ENCODE peak calls at places on chromosomes 13 and 19, in ten cellular contexts. V, X, F, L, U, S, K, I, B and Z are unnamed samples. For H3K4me1, the result is how much of the 10 kb centered on the place peaks cover.

GRCh38 chr19:48006762-48007161 is 12.3 kb downstream of the ELSPBP1 start:
- DNase-seq in B (no peak), I (no peak), K (no peak), L (peak), V (no peak), S (no peak), U (peak), X (no peak), F (no peak), Z (peak)

GRCh38 chr19:56637976-56638555 is 4.9 kb upstream of the SMIM17 start:
- DNase-seq in F (peak), S (peak), V (no peak), U (peak), I (peak), B (no peak), L (peak), X (no peak), K (peak), Z (peak)

GRCh38 chr19:7132054-7132453 is 62.6 kb downstream of the ZNF557 start:
- DNase-seq in B (no peak), L (no peak), V (no peak), U (no peak), I (no peak), F (no peak), S (no peak), K (no peak), X (no peak), Z (no peak)

GRCh38 chr13:30107536-30108136 is 199.7 kb downstream of the KATNAL1 start:
- DNase-seq in F (no peak), K (peak), X (no peak), V (no peak), B (no peak), S (peak), L (peak), U (no peak), I (no peak), Z (no peak)

GRCh38 chr19:13260883-13261653 is 110.9 kb downstream of the IER2 start:
- DNase-seq in K (peak), V (no peak), X (no peak), B (no peak), I (no peak), S (no peak), U (peak), F (peak), L (peak), Z (peak)

GRCh38 chr19:2461751-2462634 is 5.2 kb upstream of the LMNB2 start:
- DNase-seq in K (peak), X (no peak), U (peak), S (peak), I (peak), L (peak), B (no peak), F (peak), V (no peak), Z (no peak)

GRCh38 chr13:48733739-48734329 is 80.1 kb downstream of the CYSLTR2 start:
- DNase-seq in U (no peak), V (no peak), I (no peak), L (no peak), B (no peak), S (no peak), X (no peak), K (no peak), F (no peak), Z (no peak)

GRCh38 chr13:110759710-110760109 is 46.2 kb downstream of the ING1 start:
- DNase-seq in K (peak), B (no peak), X (no peak), V (no peak), U (no peak), F (no peak), I (no peak), S (no peak), L (peak), Z (no peak)

GRCh38 chr19:40165362-40165937 is 25.8 kb upstream of the MAP3K10 start:
- DNase-seq in V (no peak), X (peak), B (no peak), S (peak), U (peak), I (peak), L (peak), F (peak), K (no peak), Z (peak)

GRCh38 chr19:3679581-3679980 is 20.7 kb downstream of the PIP5K1C start:
- DNase-seq in L (no peak), V (no peak), F (no peak), S (no peak), B (no peak), U (no peak), X (no peak), I (no peak), K (no peak), Z (no peak)

GRCh38 chr13:30115257-30115600 is 192.1 kb downstream of the KATNAL1 start:
- DNase-seq in X (no peak), B (no peak), L (no peak), U (no peak), S (no peak), K (no peak), V (no peak), I (no peak), F (no peak), Z (no peak)

GRCh38 chr19:16678498-16678897 is 17.6 kb downstream of the TMEM38A start:
- DNase-seq in X (no peak), V (no peak), U (no peak), K (no peak), F (no peak), S (no peak), B (no peak), L (no peak), I (no peak), Z (no peak)

GRCh38 chr19:38709119-38709518 is 35.2 kb downstream of the CAPN12 start:
- DNase-seq in L (no peak), K (no peak), I (no peak), U (no peak), X (no peak), B (no peak), S (no peak), F (no peak), V (no peak), Z (no peak)
- H3K27ac ChIP-seq in L (peak), K (no peak), I (no peak), U (no peak), X (no peak), B (peak), S (no peak), F (peak), V (peak), Z (no peak)

DNA sequence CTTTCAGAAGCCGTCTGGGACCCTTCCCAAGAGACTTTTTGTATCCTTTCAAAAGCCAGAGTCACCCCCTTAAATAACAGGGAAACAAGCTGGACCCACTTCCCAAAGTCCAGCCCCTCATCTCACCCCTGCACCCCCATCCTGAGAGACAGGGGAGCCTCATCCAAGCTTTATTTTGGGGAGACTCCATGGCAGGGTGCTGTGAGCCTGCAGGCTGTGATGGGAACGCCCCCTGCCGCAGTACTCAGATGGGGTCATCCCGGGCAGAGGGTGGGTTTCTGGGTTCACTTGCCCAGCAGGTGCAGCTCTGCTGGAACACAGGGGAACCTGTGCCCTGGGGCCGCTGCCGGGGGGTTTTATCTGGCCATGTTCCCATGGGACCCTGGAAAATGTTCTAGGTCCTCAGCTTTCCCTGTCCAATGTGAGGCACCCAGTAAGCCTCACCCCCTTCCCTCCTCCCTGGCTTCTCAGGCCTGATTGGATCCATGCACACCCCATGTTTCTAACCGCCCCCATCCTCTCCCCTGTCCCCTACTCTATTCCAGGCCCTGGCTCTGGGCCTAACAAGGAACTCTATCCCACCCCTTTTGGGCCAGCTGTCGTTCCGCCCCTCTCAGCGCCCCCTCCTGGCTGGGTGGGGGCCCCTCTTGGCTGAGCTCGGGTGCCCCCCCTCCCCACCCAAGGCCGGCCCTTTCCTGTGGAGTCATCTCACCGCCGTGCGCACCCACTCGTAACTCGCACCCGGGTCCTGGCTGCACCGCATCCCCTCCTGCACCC is 1.0 kb downstream of the HIF3A start:
- DNase-seq in U (peak), S (peak), X (no peak), V (no peak), K (no peak), I (peak), L (no peak), B (peak), F (peak), Z (no peak)
- H3K4me1 ChIP-seq in U (under half), S (under half), X (under half), V (under half), K (under half), I (under half), L (under half), B (half or more), F (under half), Z (under half)

GRCh38 chr19:19485161-19485997 is 30.0 kb downstream of the TSSK6 start:
- DNase-seq in X (no peak), I (no peak), V (no peak), F (no peak), S (no peak), B (no peak), K (peak), U (no peak), L (peak), Z (peak)
- H3K27ac ChIP-seq in X (peak), I (no peak), V (peak), F (no peak), S (no peak), B (no peak), K (peak), U (no peak), L (peak), Z (peak)

GRCh38 chr19:4715529-4716221 is 8.0 kb downstream of the DPP9 start:
- DNase-seq in S (peak), F (no peak), I (no peak), V (no peak), B (no peak), X (no peak), U (no peak), K (no peak), L (no peak), Z (no peak)

GRCh38 chr19:4712771-4713170 is 10.9 kb downstream of the DPP9 start:
- DNase-seq in I (no peak), K (no peak), X (no peak), L (no peak), S (no peak), F (no peak), V (no peak), B (no peak), U (no peak), Z (no peak)

GRCh38 chr19:4711211-4711610 is 12.4 kb downstream of the DPP9 start:
- DNase-seq in U (no peak), L (no peak), I (no peak), B (no peak), V (no peak), S (no peak), F (no peak), K (no peak), X (no peak), Z (no peak)

GRCh38 chr19:4714016-4714415 is 9.6 kb downstream of the DPP9 start:
- DNase-seq in V (no peak), X (no peak), U (no peak), K (no peak), I (no peak), L (no peak), S (no peak), B (no peak), F (no peak), Z (no peak)

DNA sequence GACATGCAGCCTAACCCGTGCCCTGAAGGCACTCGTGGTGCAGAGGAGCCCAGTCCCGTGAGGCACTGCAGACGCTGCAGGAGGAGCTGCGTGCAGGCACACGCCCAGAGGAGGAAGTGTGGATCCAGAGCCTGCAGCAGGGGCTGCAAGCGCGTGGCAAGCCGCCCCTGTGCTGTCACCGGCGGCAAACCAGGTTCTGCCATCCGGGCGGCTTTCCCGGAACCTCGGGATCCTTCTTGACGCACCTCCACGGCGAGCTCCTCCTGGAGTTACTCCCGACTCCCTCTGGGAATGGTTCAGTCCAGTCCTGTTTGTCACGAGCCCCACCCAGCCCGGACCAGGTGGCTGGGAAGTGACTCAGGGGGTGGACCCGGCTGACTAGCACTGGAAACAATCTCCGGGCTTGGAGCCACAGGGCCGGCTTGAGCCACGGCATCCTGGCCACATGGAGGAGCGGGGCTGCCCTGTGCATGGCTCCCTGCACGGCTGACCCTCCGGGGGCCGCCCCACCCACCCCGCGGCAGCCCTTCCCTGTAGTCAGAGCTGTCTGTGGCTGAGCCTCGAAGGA is 10.2 kb downstream of the DPP9 start:
- DNase-seq in L (peak), I (no peak), S (peak), V (peak), U (no peak), X (no peak), F (peak), B (peak), K (peak), Z (no peak)
- H3K4me1 ChIP-seq in L (under half), I (under half), S (under half), V (under half), U (under half), X (under half), F (under half), B (under half), K (under half), Z (under half)

GRCh38 chr19:46944918-46945628 is 74.6 kb upstream of the NPAS1 start:
- DNase-seq in K (peak), F (peak), X (no peak), S (peak), B (peak), L (peak), U (no peak), I (peak), V (no peak), Z (no peak)
- H3K27ac ChIP-seq in K (no peak), F (peak), X (no peak), S (peak), B (peak), L (peak), U (no peak), I (peak), V (no peak), Z (no peak)

GRCh38 chr13:46679369-46680180 is 117.4 kb downstream of the ESD start:
- DNase-seq in F (peak), K (peak), V (no peak), S (no peak), I (peak), X (no peak), L (peak), U (no peak), B (no peak), Z (no peak)
- H3K4me1 ChIP-seq in F (under half), K (under half), V (under half), S (under half), I (half or more), X (under half), L (under half), U (under half), B (under half), Z (under half)

DNA sequence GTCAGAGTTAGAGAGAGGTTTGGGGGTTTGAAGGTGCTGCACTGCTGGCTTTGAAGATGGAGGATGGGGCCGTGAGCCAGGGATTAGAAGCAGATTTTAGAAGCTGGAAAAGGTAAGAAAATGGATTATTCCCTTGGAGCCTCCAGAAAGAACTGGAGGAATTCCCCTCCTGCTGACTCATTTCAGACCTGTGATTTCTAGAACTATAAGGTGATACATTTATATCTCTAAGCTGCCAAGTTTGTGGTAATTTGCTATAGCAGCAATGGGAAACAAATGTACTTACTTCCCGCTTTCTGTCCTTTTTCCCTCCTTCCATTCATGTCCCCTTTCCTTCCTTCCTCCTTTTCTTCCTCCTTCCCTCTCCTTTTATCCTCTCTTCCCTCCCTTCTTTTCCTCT is 78.5 kb upstream of the PCDH8 start:
- DNase-seq in S (no peak), X (no peak), K (no peak), B (no peak), V (no peak), F (no peak), U (no peak), L (no peak), I (no peak), Z (no peak)
- H3K27ac ChIP-seq in S (no peak), X (no peak), K (no peak), B (no peak), V (peak), F (no peak), U (no peak), L (no peak), I (no peak), Z (no peak)

DNA sequence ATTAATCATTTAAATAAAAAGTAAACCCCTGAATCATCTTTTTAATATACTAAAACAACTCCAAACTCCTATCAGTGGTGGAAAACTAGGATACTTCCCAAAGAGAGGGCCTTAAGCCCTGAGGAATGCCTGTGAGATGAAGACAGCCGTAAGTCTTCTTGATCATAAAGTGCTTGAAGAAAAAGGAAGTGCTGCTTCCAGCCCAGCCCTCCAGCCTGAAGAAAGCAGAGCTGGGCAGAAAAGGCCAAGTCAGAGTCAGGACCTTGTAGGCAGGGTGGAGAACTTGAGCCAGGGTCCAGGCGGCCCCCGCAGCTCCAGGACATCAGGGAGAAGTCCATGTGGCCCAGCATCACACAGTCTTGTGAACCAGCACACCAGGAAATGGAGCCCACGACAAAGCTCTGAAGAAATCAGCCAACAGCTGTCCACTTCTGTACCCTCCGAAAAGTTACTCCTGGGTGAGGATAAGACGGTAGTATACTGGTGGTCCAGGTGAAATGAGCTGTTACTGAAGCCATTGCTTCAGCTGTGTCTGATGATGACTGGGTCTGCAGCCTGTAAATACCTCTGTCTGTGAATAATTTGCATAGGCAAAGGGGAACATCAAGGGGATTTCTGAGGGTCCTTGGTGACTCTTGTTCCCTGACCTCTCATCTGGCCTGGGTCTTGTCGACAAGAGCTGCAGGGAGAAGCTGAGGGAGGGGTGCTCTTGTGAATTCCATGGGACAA is 18.7 kb upstream of the CRYL1 start:
- DNase-seq in S (no peak), L (no peak), I (no peak), X (no peak), V (no peak), F (no peak), K (no peak), U (no peak), B (no peak), Z (peak)
- H3K4me1 ChIP-seq in S (under half), L (under half), I (under half), X (under half), V (under half), F (under half), K (under half), U (under half), B (under half), Z (under half)

DNA sequence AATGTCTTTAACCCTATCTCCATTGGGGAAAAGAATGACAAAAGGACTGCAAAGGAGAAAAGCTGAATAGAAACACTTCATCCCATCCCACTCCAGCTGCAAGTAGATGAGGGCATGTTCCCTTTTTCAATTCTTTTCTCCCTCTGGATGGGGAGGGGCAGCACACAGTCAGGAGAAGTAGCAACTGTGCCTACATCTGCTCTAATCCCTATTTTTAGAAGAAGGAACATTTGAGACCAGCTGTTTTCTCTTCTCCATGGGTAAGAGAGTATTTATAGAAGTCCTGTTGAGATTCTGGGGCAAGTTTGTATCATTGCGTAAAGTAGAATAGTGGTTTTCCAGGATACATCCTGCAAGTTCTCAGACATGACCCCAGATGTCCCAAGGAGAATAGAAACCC is 9.3 kb upstream of the GTF3A start:
- DNase-seq in K (no peak), I (no peak), X (no peak), B (no peak), S (no peak), L (no peak), V (no peak), F (no peak), U (no peak), Z (no peak)
- H3K27ac ChIP-seq in K (no peak), I (no peak), X (no peak), B (no peak), S (no peak), L (no peak), V (no peak), F (no peak), U (no peak), Z (no peak)